ENCODE peak calls at places on chromosomes 3 and 15, in nine cellular contexts. N is ovary, A is lung, P is body of pancreas, K is SJSA1, I is OCI-LY7, D is cardiac muscle cell, E is fibroblast of lung, J is A549. F is an unnamed sample.

GRCh38 chr3:170307998-170308398 is 49.5 kb upstream of the SKIL start:
- DNase-seq in E (peak; percentile 13), P (peak; percentile 55), K (peak; percentile 76), D (peak; percentile 50), A (peak; percentile 58), J (peak; percentile 35), I (no peak), N (no peak), F (no peak)

GRCh38 chr15:52083603-52084002 is 29.0 kb downstream of the BCL2L10 start:
- DNase-seq in A (no peak), E (no peak), K (no peak), D (no peak), N (no peak), I (no peak), P (no peak), J (no peak), F (no peak)

GRCh38 chr3:79473993-79474392 is 293.8 kb downstream of the ROBO1 start:
- DNase-seq in D (no peak), K (no peak), I (no peak), J (no peak), P (no peak), N (no peak), E (no peak), A (no peak), F (no peak)

GRCh38 chr15:75067123-75067854 is 43.9 kb downstream of the PPCDC start:
- DNase-seq in K (peak; percentile 50), J (no peak), A (no peak), P (no peak), N (no peak), I (no peak), E (peak; percentile 35), D (peak; percentile 63), F (peak; percentile 93)

GRCh38 chr3:155034786-155035185 is 45.3 kb upstream of the MME start:
- DNase-seq in P (no peak), J (no peak), N (no peak), I (no peak), A (no peak), E (no peak), K (no peak), D (no peak), F (no peak)

GRCh38 chr3:160660899-160661298 is 16.1 kb upstream of the ARL14 start:
- DNase-seq in K (no peak), A (no peak), J (no peak), P (no peak), N (no peak), D (no peak), E (no peak), I (no peak), F (no peak)

GRCh38 chr15:70956596-70956995 is 64.0 kb downstream of the LRRC49 start:
- DNase-seq in J (no peak), P (no peak), K (no peak), D (peak; percentile 5), I (no peak), E (no peak), N (no peak), A (no peak), F (no peak)

GRCh38 chr3:56673781-56674457 is 9.1 kb downstream of the TASOR start:
- DNase-seq in D (no peak), N (no peak), A (no peak), E (no peak), J (no peak), I (no peak), P (no peak), K (no peak), F (no peak)

GRCh38 chr15:57118013-57118799 is 199.8 kb downstream of the TCF12 start:
- DNase-seq in K (peak; percentile 80), D (peak; percentile 28), N (no peak), A (no peak), I (no peak), P (no peak), E (peak; percentile 19), J (no peak), F (no peak)

GRCh38 chr15:68524753-68525584 is 53.8 kb upstream of the CORO2B start:
- DNase-seq in A (no peak), I (no peak), N (no peak), J (no peak), P (no peak), D (peak; percentile 82), E (peak; percentile 95), K (no peak), F (no peak)

GRCh38 chr3:12750658-12751071 is 8.4 kb downstream of the TMEM40 start:
- DNase-seq in E (peak; percentile 84), K (peak; percentile 13), P (no peak), N (no peak), I (no peak), A (no peak), D (peak; percentile 94), J (no peak), F (no peak)

GRCh38 chr3:10194328-10195071 is 29.8 kb downstream of the IRAK2 start:
- DNase-seq in E (no peak), N (no peak), D (no peak), K (no peak), A (no peak), P (no peak), J (no peak), I (no peak), F (no peak)

GRCh38 chr3:42529463-42529862 is 27.0 kb downstream of the VIPR1 start:
- DNase-seq in P (no peak), K (no peak), N (no peak), E (no peak), J (no peak), A (no peak), I (no peak), D (no peak), F (no peak)

GRCh38 chr3:69033470-69033869 is 18.7 kb downstream of the TMF1 start:
- DNase-seq in D (peak; percentile 70), A (no peak), N (no peak), E (peak; percentile 10), K (no peak), I (no peak), J (no peak), P (no peak), F (no peak)

GRCh38 chr3:193545304-193545703 is 9.4 kb downstream of the ATP13A4 start:
- DNase-seq in J (no peak), A (no peak), D (no peak), E (no peak), K (no peak), I (no peak), P (no peak), N (no peak), F (no peak)

GRCh38 chr15:65189102-65189740 is 4.1 kb upstream of the CLPX start:
- DNase-seq in K (peak; percentile 47), A (no peak), P (no peak), E (peak; percentile 78), I (peak; percentile 66), J (peak; percentile 79), D (peak; percentile 79), N (no peak), F (peak; percentile 84)

GRCh38 chr15:56582785-56583184 is 117.8 kb upstream of the MNS1 start:
- DNase-seq in P (no peak), N (no peak), E (no peak), I (no peak), A (no peak), K (no peak), J (no peak), D (no peak), F (no peak)

GRCh38 chr15:90033006-90033405 is 31.9 kb downstream of the ZNF710 start:
- DNase-seq in A (no peak), P (no peak), I (no peak), J (no peak), N (no peak), E (no peak), K (no peak), D (no peak), F (no peak)
- H3K27ac ChIP-seq in A (peak overlapping the region; percentile 97), P (peak overlapping the region; percentile 89), I (no peak overlapping the region), J (no peak overlapping the region), N (no peak overlapping the region), E (no peak overlapping the region), K (no peak overlapping the region), D (no peak overlapping the region), F (no peak overlapping the region)

GRCh38 chr15:73682597-73683090 is 1.5 kb upstream of the CD276 start:
- DNase-seq in D (no peak), P (no peak), J (no peak), I (no peak), E (no peak), A (no peak), K (no peak), N (no peak), F (peak; percentile 46)
- H3K4me1 ChIP-seq in D (peaks cover 24% of the 10 kb centered on the region), P (peaks cover 37% of the 10 kb centered on the region), J (peaks cover 25% of the 10 kb centered on the region), I (no peaks in the 10 kb centered on the region), E (peaks cover 22% of the 10 kb centered on the region), A (peaks cover 17% of the 10 kb centered on the region), K (peaks cover 36% of the 10 kb centered on the region), N (peaks cover 24% of the 10 kb centered on the region), F (peaks cover 31% of the 10 kb centered on the region)

DNA sequence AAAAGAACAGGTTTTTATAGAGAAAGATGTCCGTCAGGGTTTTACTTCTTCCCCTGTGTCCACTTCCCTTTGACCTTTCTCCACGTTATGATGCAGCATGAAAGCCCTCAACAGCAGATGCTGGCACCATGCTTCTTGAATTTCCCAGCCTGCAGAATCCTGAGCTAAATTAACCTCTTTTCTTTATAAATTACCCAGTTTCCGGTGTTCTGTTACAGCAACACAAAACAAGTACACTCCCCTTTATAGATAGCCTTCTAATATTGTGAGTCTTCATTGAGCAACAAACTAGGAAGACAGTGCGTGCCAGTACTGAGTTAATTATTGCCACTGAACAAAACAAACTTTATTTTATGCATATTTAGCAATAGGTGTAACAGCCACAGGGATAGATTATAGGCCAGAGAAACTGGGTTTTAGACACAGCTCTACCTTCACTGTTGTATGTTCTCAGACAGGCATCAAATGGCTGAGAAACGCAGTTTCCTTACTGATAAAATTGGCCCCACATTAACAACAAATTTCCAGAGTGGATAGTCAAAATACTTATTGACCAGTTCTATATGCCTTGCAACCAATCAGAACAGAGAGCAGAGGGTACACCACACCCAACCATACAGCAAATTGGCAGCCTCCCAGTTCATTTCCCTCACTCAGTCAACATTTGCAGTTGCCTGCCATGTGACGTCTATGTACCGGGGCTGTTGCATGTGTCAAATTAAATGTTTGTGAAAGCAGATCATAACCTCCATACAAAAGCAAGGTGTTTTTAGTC is 14.4 kb upstream of the TBL1XR1 start:
- DNase-seq in A (no peak), N (no peak), P (peak; percentile 67), K (no peak), J (no peak), I (no peak), E (no peak), D (no peak), F (peak; percentile 67)
- H3K4me3 ChIP-seq in A (no peak overlapping the region), N (no peak overlapping the region), P (no peak overlapping the region), K (no peak overlapping the region), J (no peak overlapping the region), I (no peak overlapping the region), E (no peak overlapping the region), D (no peak overlapping the region), F (peak overlapping the region; percentile 25)

DNA sequence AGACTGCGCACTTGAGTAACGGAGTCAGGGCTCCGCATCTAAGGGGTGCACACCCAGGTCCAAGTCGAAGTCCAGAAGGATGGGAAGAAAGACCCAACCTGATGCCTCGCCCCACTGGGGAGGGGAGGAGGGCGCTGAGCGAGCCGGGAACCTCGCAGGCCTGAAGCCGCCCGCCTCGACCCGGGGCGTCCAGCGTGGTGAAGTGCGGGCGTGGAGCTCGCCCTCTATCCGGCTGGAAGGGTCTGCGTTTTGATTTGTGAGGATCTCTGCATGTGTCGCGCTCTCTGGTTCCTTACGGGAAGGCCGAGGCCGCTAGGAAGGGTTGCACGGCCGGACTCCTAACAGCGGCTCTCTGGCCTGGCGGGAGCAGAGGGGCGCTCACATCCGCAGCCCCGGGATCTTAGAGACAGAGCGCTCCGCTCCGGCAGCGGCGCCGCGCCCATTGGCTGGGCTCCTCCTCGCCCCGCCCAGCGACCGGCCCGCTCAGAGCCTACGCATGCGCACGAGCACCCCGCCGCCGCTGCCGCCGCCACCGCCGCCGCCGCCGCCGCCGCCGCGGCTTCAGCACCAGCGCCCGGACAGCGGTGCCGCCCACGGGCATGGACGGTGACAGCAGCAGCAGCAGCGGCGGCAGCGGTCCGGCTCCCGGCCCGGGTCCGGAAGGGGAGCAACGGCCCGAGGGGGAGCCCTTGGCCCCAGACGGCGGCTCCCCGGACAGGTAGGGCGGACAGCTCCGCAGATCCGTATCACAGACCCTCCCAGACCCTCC is at the start of gene DISP2:
- DNase-seq in K (peak; percentile 79), I (peak; percentile 91), N (peak; percentile 92), A (peak; percentile 86), P (peak; percentile 90), E (peak; percentile 67), D (peak; percentile 86), J (peak; percentile 83), F (peak; percentile 85)
- H3K27ac ChIP-seq in K (no peak within 1 kb of the TSS), I (no peak within 1 kb of the TSS), N (no peak within 1 kb of the TSS), A (no peak within 1 kb of the TSS), P (no peak within 1 kb of the TSS), E (no peak within 1 kb of the TSS), D (no peak within 1 kb of the TSS), J (no peak within 1 kb of the TSS), F (no peak within 1 kb of the TSS)